ENCODE peak calls at places on chromosome 19, in nine cellular contexts. V, R, K, G, P, Z, D, Y and N are unnamed samples.

GRCh38 chr19:43470288-43470687 is 4.9 kb upstream of the LYPD3 start:
- DNase-seq in V (no peak), R (no peak), K (no peak), G (no peak), P (no peak), Z (no peak), D (peak), Y (no peak), N (no peak)

GRCh38 chr19:55538132-55538531 is 1.2 kb upstream of the SBK2 start:
- DNase-seq in V (no peak), R (no peak), K (no peak), G (no peak), P (no peak), Z (no peak), D (no peak), Y (no peak), N (no peak)

GRCh38 chr19:15498156-15498858 is 10.0 kb upstream of the CYP4F22 start:
- DNase-seq in V (no peak), R (no peak), K (no peak), G (no peak), P (no peak), Z (no peak), D (no peak), Y (no peak), N (no peak)

GRCh38 chr19:1478934-1479707 is at the start of gene C19orf25:
- DNase-seq in V (peak), R (peak), K (peak), G (peak), P (peak), Z (peak), D (peak), Y (peak), N (peak)

GRCh38 chr19:35038623-35039512 is 2.7 kb upstream of the HPN start:
- DNase-seq in V (no peak), R (no peak), K (no peak), G (no peak), P (no peak), Z (no peak), D (no peak), Y (no peak), N (no peak)

GRCh38 chr19:38375748-38376147 is 1.4 kb downstream of the PSMD8 start:
- DNase-seq in V (no peak), R (no peak), K (no peak), G (no peak), P (peak), Z (no peak), D (no peak), Y (no peak), N (no peak)

GRCh38 chr19:7516878-7517277 is 975 bp downstream of the ZNF358 start:
- DNase-seq in V (no peak), R (no peak), K (no peak), G (no peak), P (peak), Z (no peak), D (no peak), Y (no peak), N (no peak)

GRCh38 chr19:34838753-34839431 is 65.9 kb upstream of the ZNF599 start:
- DNase-seq in V (peak), R (no peak), K (no peak), G (no peak), P (peak), Z (no peak), D (peak), Y (peak), N (no peak)

GRCh38 chr19:32688315-32688714 is 3.3 kb upstream of the NUDT19 start:
- DNase-seq in V (no peak), R (no peak), K (no peak), G (peak), P (peak), Z (peak), D (no peak), Y (no peak), N (no peak)

GRCh38 chr19:35006342-35006998 is 6.3 kb downstream of the GRAMD1A start:
- DNase-seq in V (no peak), R (no peak), K (no peak), G (no peak), P (peak), Z (no peak), D (no peak), Y (no peak), N (no peak)

GRCh38 chr19:5838437-5839311 is 828 bp downstream of the FUT6 start:
- DNase-seq in V (no peak), R (no peak), K (no peak), G (no peak), P (no peak), Z (no peak), D (no peak), Y (no peak), N (no peak)

GRCh38 chr19:44142014-44142523 is 715 bp downstream of the ZNF234 start:
- DNase-seq in V (no peak), R (no peak), K (no peak), G (no peak), P (peak), Z (no peak), D (peak), Y (no peak), N (no peak)

GRCh38 chr19:39110263-39110967 is 15.2 kb upstream of the PAK4 start:
- DNase-seq in V (no peak), R (peak), K (no peak), G (peak), P (no peak), Z (peak), D (peak), Y (peak), N (peak)

GRCh38 chr19:7933411-7933810 is 7.5 kb upstream of the CTXN1 start:
- DNase-seq in V (no peak), R (no peak), K (no peak), G (no peak), P (no peak), Z (no peak), D (no peak), Y (no peak), N (no peak)

GRCh38 chr19:33830264-33830663 is 33.6 kb downstream of the KCTD15 start:
- DNase-seq in V (no peak), R (no peak), K (no peak), G (no peak), P (no peak), Z (no peak), D (no peak), Y (no peak), N (no peak)

GRCh38 chr19:47419789-47420188 is 462 bp upstream of the MEIS3 start:
- DNase-seq in V (no peak), R (no peak), K (no peak), G (no peak), P (no peak), Z (no peak), D (peak), Y (no peak), N (no peak)

GRCh38 chr19:3153286-3154230 is 17.7 kb downstream of the GNA15 start:
- DNase-seq in V (no peak), R (no peak), K (no peak), G (no peak), P (no peak), Z (no peak), D (no peak), Y (no peak), N (peak)

GRCh38 chr19:45640849-45641273 is 1.7 kb upstream of the EML2 start:
- DNase-seq in V (no peak), R (peak), K (no peak), G (no peak), P (no peak), Z (no peak), D (peak), Y (peak), N (no peak)

GRCh38 chr19:14473915-14474578 is 1.1 kb downstream of the PTGER1 start:
- DNase-seq in V (no peak), R (no peak), K (no peak), G (no peak), P (no peak), Z (no peak), D (no peak), Y (no peak), N (no peak)

GRCh38 chr19:14476663-14477401 is 1.7 kb upstream of the PTGER1 start:
- DNase-seq in V (no peak), R (no peak), K (no peak), G (peak), P (peak), Z (peak), D (peak), Y (peak), N (peak)

GRCh38 chr19:14474827-14475226 is 327 bp downstream of the PTGER1 start:
- DNase-seq in V (no peak), R (no peak), K (no peak), G (no peak), P (no peak), Z (no peak), D (no peak), Y (no peak), N (no peak)

GRCh38 chr19:14476307-14476662 is 1.1 kb upstream of the PTGER1 start:
- DNase-seq in V (no peak), R (no peak), K (no peak), G (no peak), P (no peak), Z (no peak), D (no peak), Y (no peak), N (no peak)

DNA sequence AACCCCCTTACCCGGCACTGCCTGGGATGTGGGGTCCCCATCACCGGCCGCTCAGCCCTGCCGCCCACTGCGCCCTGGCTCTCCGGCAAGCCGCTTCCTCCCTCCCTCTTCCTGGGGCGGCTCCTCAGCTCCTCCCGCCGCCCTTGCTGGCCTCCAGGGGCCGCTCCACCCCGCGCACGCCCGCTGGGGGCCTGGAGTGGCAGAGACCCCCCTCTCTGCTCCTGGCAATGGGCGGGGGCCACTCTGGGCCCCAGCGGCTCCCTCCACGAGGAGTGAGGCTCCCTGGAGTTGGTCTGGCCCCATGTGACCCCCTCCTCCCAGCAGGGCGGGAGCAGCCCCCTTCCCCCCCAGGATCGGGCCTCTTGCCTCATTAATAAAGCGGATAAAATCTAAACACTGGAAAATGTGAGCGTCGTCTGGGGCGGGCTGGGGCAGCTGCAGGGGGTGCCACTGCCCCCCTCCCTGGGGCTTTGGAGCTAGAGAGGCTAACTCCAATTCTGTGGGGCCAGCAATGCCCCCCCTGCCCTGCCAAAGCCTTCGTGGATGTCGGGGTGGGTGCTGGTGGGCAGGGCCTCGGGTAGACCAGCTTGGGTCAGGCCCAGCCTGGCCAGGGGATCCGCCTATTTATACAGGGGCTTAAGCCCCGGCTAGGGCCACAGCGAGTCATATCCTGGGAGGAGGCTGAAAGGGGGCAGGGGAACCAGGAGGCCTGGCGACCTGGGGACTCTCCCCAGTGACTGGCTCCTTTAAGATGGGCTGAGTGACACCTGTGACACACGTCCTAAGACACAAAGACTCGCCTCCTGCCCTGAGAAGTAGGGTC is at the start of gene PTGER1:
- DNase-seq in V (no peak), R (no peak), K (no peak), G (no peak), P (no peak), Z (no peak), D (peak), Y (no peak), N (no peak)
- TF ChIP-seq CTCF in V (peak), R (no peak), K (peak), G (peak), P (no peak), Z (peak), D (peak), Y (no peak), N (peak)

DNA sequence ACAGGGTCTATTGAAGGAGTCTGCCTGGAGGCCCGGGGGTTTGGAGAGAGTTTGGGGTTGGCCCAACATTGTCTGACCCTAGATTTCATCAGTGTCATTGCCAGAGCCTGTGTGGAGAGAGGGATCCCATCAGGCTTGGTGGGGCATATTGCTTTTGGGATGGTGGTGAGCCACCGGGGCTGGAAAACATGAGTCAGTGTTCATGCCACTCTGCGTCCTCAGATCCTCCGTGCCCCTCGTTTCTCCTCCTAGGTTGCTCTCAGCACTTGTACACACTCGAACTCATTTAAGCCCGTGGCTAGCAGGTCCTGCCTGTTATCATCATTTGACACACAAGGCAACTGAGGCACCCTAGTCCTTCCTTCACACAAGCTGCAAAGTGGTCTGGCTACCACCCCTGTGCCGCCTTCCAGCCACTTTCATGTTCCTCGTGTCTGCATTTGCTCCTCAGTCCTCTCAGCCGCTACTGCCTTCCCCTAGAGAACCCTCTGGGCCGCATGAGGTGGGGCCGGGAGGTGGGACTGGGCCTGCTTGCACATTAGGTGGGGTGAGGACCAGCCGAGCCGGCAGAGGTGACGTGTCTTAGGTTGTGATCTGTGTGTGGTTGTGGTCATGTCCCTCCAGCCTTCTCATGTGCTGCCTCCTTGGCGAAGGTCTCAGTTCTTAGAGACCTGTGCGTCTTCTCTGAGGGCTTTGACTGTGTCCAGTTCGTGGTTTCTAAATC is 3.6 kb downstream of the NACC1 start:
- DNase-seq in V (no peak), R (no peak), K (no peak), G (no peak), P (no peak), Z (no peak), D (peak), Y (no peak), N (no peak)
- TF ChIP-seq CTCF in V (no peak), R (no peak), K (no peak), G (no peak), P (no peak), Z (no peak), D (no peak), Y (no peak), N (no peak)

GRCh38 chr19:49420227-49420626 is 3.0 kb downstream of the PTH2 start:
- DNase-seq in V (no peak), R (no peak), K (no peak), G (no peak), P (no peak), Z (no peak), D (no peak), Y (no peak), N (no peak)
- TF ChIP-seq CTCF in V (no peak), R (no peak), K (no peak), G (no peak), P (no peak), Z (no peak), D (no peak), Y (no peak), N (no peak)

GRCh38 chr19:13100871-13101589 is 1.6 kb downstream of the LYL1 start:
- DNase-seq in V (no peak), R (no peak), K (no peak), G (no peak), P (peak), Z (no peak), D (no peak), Y (no peak), N (no peak)
- TF ChIP-seq CTCF in V (peak), R (no peak), K (no peak), G (no peak), P (no peak), Z (no peak), D (peak), Y (peak), N (peak)

GRCh38 chr19:29851769-29852521 is 40.2 kb downstream of the CCNE1 start:
- DNase-seq in V (no peak), R (no peak), K (no peak), G (no peak), P (no peak), Z (no peak), D (peak), Y (no peak), N (peak)
- TF ChIP-seq CTCF in V (no peak), R (no peak), K (no peak), G (no peak), P (no peak), Z (no peak), D (no peak), Y (no peak), N (no peak)

DNA sequence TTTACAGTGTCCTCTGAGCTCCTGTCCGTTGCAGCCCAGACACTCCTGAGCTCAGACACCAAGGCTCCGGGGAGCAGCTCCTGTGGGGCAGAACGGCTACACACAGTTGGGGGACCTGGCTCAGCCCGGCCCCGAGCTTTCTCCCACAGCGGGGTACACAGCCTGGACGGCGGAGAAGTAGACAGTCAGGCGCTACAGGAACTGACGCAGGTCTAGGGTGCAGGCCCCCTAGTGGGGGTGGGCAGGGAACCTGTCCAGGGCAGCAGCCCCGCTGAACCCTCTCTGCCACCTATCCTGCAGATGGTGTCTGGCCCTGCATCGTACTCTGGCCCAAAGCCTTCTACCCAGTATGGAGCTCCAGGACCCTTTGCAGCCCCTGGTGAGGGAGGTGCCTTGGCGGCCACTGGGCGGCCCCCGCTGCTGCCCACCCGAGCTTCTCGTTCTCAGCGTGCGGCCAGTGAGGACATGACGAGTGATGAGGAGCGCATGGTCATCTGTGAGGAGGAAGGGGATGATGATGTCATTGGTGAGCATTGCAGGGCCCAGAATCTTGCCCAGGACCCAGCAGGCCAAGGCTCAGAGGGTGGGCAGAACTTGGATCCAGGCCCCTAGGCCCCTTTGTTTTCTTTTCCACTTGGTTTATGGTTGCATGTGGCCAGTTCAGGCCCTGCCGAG is 12.9 kb upstream of the PRR19 start:
- DNase-seq in V (no peak), R (no peak), K (no peak), G (no peak), P (no peak), Z (no peak), D (no peak), Y (no peak), N (no peak)
- TF ChIP-seq CTCF in V (peak), R (no peak), K (no peak), G (no peak), P (no peak), Z (no peak), D (peak), Y (no peak), N (no peak)

DNA sequence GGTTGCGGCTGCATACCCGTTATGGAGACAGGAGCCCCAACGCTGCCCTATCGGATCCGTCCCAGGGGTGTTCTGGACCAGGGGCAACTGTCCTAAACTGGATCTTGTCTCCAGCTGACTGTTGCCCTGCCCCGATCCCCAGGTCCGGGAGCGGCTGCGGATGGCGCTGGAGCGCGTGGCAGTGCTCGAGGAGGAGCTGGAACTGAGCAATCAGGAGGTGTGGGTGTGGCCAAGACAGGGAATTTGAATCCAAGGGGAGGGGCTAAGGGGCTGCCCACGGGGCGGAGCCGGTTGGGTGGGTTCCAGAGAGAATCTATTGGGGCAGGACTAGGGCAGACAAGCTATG is 9.9 kb downstream of the PPFIA3 start:
- DNase-seq in V (no peak), R (no peak), K (no peak), G (no peak), P (no peak), Z (no peak), D (peak), Y (no peak), N (no peak)
- TF ChIP-seq CTCF in V (no peak), R (no peak), K (no peak), G (no peak), P (no peak), Z (no peak), D (no peak), Y (no peak), N (no peak)